ENCODE peak calls at places on chromosomes 13 and 19, in five cellular contexts. Q is cardiac muscle cell; W is CD8-positive, alpha-beta T cell; E is activated CD8-positive, alpha-beta T cell treated with anti-CD3 and anti-CD28 coated beads for 36 hours; P is choroid plexus epithelial cell. B is an unnamed sample.

GRCh38 chr19:6663236-6664187 is 6.4 kb downstream of the TNFSF14 start:
- DNase-seq in Q (no peak), P (no peak), E (peak; percentile 74), W (no peak), B (peak; percentile 56)

GRCh38 chr13:25267715-25268114 is 19.6 kb downstream of the MTMR6 start:
- DNase-seq in W (no peak), E (no peak), P (peak; percentile 62), Q (no peak), B (no peak)

GRCh38 chr13:36601186-36601585 is 72.6 kb upstream of the SERTM1 start:
- DNase-seq in P (no peak), E (no peak), Q (no peak), W (no peak), B (no peak)

GRCh38 chr19:42178791-42179500 is 38.5 kb downstream of the DEDD2 start:
- DNase-seq in W (no peak), E (no peak), P (no peak), Q (peak; percentile 15), B (no peak)

GRCh38 chr13:99909836-99910619 is 61.5 kb downstream of the ZIC5 start:
- DNase-seq in E (no peak), W (no peak), Q (no peak), P (peak; percentile 53), B (no peak)

GRCh38 chr19:13597625-13598024 is 91.3 kb upstream of the CACNA1A start:
- DNase-seq in W (peak; percentile 9), P (peak; percentile 85), Q (peak; percentile 68), E (peak; percentile 63), B (no peak)

GRCh38 chr13:38566526-38566925 is 120.4 kb upstream of the FREM2 start:
- DNase-seq in E (no peak), P (no peak), W (no peak), Q (no peak), B (no peak)

GRCh38 chr13:71464673-71465072 is 402.3 kb downstream of the DACH1 start:
- DNase-seq in W (no peak), E (no peak), Q (no peak), P (no peak), B (no peak)

GRCh38 chr19:53157601-53158000 is 1.3 kb downstream of the ZNF347 start:
- DNase-seq in Q (peak; percentile 17), W (no peak), P (peak; percentile 32), E (no peak), B (no peak)

GRCh38 chr13:28423010-28423409 is 71.9 kb downstream of the FLT1 start:
- DNase-seq in E (peak; percentile 68), P (no peak), W (no peak), Q (no peak), B (peak; percentile 41)

GRCh38 chr19:50720921-50721291 is 1.3 kb upstream of the SHANK1 start:
- DNase-seq in E (no peak), Q (no peak), P (no peak), W (no peak), B (no peak)

GRCh38 chr19:48633148-48634035 is 3.8 kb downstream of the DBP start:
- DNase-seq in W (no peak), P (no peak), E (no peak), Q (no peak), B (no peak)

GRCh38 chr19:10701955-10702307 is 692 bp downstream of the QTRT1 start:
- DNase-seq in E (peak; percentile 57), Q (peak; percentile 58), P (no peak), W (no peak), B (no peak)

GRCh38 chr19:43858174-43858573 is 31.1 kb downstream of the ZNF283 start:
- DNase-seq in Q (no peak), W (no peak), E (no peak), P (no peak), B (no peak)

GRCh38 chr19:36152061-36152885 is at the start of gene COX7A1:
- DNase-seq in E (no peak), Q (no peak), P (peak; percentile 65), W (no peak), B (no peak)

GRCh38 chr13:97108535-97108910 is 113.6 kb upstream of the MBNL2 start:
- DNase-seq in E (no peak), Q (no peak), W (no peak), P (peak; percentile 37), B (no peak)

GRCh38 chr13:89239361-89240127 is 1568.4 kb downstream of the SLITRK5 start:
- DNase-seq in E (no peak), P (peak; percentile 6), Q (no peak), W (no peak), B (no peak)

GRCh38 chr19:17394891-17395415 is 957 bp upstream of the CCDC194 start:
- DNase-seq in Q (peak; percentile 51), W (no peak), E (peak; percentile 88), P (peak; percentile 66), B (no peak)

GRCh38 chr13:60019119-60019993 is 144.4 kb downstream of the DIAPH3 start:
- DNase-seq in W (no peak), E (no peak), Q (no peak), P (peak; percentile 61), B (no peak)

GRCh38 chr19:46731007-46731501 is 14.1 kb upstream of the PRKD2 start:
- DNase-seq in E (no peak), P (peak; percentile 93), Q (no peak), W (no peak), B (no peak)

GRCh38 chr19:9839415-9839814 is 4.3 kb downstream of the PIN1 start:
- DNase-seq in P (peak; percentile 53), W (no peak), E (no peak), Q (no peak), B (no peak)

GRCh38 chr19:38031423-38031770 is 124.4 kb downstream of the SIPA1L3 start:
- DNase-seq in P (peak; percentile 92), W (no peak), E (no peak), Q (no peak), B (no peak)

GRCh38 chr13:70889163-70889562 is 780.9 kb upstream of the KLHL1 start:
- DNase-seq in W (no peak), Q (no peak), P (no peak), E (no peak), B (no peak)

GRCh38 chr19:1602091-1602707 is 3.1 kb downstream of the UQCR11 start:
- DNase-seq in Q (no peak), W (no peak), P (no peak), E (no peak), B (no peak)

GRCh38 chr19:1609680-1610474 is 4.6 kb upstream of the UQCR11 start:
- DNase-seq in W (no peak), P (no peak), Q (no peak), E (no peak), B (no peak)

GRCh38 chr19:1605236-1606137 is at the start of gene UQCR11:
- DNase-seq in W (peak; percentile 76), P (peak; percentile 98), E (peak; percentile 97), Q (peak; percentile 97), B (peak; percentile 91)

GRCh38 chr19:1608414-1609391 is 3.4 kb upstream of the UQCR11 start:
- DNase-seq in Q (no peak), E (peak; percentile 45), P (peak; percentile 20), W (no peak), B (no peak)

GRCh38 chr19:1606138-1606651 is 933 bp upstream of the UQCR11 start:
- DNase-seq in P (no peak), W (no peak), Q (no peak), E (no peak), B (no peak)
- TF ChIP-seq CTCF in P (no peak), W (no peak), Q (no peak), E (no peak), B (no peak)

DNA sequence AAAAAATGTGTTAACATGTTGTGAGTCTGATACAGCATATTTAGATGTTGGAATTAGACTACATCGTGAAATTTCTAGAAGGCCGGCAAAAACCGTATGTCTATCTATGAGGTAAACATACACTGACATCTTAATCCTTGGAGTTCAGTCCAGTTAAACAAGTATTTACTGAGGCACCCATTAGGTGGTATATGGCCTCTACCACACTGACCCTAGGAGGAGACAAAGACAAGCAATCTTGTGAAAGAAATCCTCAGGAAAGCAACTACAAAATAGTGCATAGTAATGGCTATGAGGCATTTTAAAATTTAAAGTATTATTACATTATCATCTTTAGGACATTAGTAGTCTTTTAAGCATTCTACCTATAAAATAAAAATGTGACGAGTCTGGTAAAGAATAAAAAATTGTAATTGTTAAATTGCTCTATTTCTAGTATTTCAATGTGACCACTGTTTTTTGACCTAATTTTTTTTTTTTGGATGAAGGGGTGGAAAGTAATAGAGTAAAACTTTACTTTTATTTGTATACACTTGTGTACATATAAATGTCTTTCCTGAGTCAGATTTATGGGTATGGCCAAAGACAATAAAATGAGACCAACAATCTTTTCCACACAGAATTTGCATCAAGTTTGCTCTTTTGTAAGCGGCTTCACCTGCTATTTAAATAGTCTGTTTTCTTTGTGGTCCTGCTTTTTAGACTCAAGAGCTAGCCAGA is 50.5 kb downstream of the KATNAL1 start:
- DNase-seq in Q (peak; percentile 18), E (no peak), P (peak; percentile 48), W (no peak), B (no peak)
- TF ChIP-seq CTCF in Q (no peak), E (no peak), P (peak; percentile 36), W (no peak), B (no peak)

GRCh38 chr13:113730831-113731191 is 28.2 kb upstream of the TMEM255B start:
- DNase-seq in P (no peak), E (no peak), W (no peak), Q (no peak), B (no peak)
- TF ChIP-seq CTCF in P (no peak), E (peak; percentile 22), W (peak; percentile 19), Q (no peak), B (no peak)

GRCh38 chr19:2663920-2664571 is 38.4 kb downstream of the GNG7 start:
- DNase-seq in P (no peak), E (peak; percentile 12), W (no peak), Q (peak; percentile 68), B (no peak)
- TF ChIP-seq CTCF in P (peak; percentile 21), E (no peak), W (no peak), Q (no peak), B (no peak)

DNA sequence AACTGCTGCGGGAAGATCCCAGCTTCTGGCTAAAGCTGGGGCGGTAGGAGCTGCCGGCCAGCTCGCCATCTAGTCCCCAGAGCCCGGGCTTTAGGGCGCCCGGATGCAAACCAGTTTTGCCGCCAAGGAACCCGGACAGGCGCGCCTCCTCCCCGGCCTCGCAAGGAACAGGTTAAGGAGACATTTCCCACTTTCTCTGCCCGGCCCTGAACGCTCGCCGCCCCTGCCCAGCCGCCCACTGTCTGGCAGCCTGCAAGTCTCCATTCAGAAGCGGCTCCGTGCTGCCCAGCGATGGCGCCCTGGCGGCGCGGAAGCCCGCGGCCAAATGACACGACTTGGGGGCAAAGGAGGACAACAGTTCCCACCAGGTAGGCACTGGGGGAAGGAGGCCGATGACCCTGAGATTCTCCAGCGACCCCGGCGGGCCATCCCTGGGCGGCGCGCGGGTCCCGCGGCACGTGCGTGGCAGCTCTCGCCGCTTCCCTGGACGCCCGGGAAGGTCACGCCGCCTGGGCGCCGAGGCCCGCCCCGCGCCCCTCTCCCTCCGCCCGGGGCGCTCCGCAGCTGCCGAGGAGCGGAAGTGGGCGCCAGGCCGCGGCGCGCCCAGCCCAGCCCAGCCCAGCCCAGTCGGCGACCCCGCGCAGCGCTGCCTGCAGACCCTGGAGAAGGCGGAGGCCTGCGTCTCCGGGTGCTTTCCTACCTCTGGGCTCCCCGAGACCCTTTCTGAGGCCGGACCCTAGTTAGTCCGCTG is 42.2 kb upstream of the HNRNPA1L2 start:
- DNase-seq in W (no peak), E (peak; percentile 11), Q (peak; percentile 42), P (peak; percentile 41), B (no peak)
- TF ChIP-seq CTCF in W (no peak), E (no peak), Q (no peak), P (no peak), B (no peak)

DNA sequence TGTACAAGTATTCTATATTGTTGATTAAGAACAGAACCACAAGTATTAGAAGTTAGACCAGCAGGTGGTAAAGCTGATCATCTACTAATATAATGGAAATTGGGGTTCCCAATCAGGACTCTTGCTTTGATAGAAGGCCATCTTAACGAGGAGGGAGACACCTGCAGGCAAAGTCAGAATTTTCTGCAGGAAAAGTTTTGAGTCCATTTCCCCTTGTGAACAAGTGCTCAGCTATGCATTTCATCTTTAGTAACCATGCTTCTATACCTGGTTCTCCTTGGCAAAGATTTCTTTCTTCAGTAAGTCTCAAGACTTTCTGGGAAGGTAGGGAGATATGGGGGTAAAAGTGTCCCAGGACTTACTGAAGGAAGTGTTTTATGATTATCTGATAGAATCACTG is 36.1 kb upstream of the USPL1 start:
- DNase-seq in P (peak; percentile 65), Q (peak; percentile 30), E (peak; percentile 16), W (no peak), B (no peak)
- TF ChIP-seq CTCF in P (peak; percentile 65), Q (peak; percentile 29), E (peak; percentile 14), W (no peak), B (no peak)

B was measured in natural killer cell.